ENCODE peak calls at places on chromosomes 4 and X, in seven cellular contexts. A is EL; F is posterior cingulate gyrus; S is HS-5; M is D341Med; J is left ventricle myocardium superior; K is stimulated activated CD4-positive, alpha-beta T cell treated with anti-CD3 and anti-CD28 coated beads, Interleukin-2, amount 100 ng/mL, for 48 hours. Y is an unnamed sample.

GRCh38 chr4:61086357-61086756 is 113.8 kb upstream of the ADGRL3 start:
- DNase-seq in A (no peak), F (no peak), S (no peak), M (no peak), J (no peak), K (no peak), Y (no peak)

GRCh38 chr4:154490589-154491340 is 834 bp downstream of the DCHS2 start:
- DNase-seq in A (no peak), F (no peak), S (no peak), M (peak), J (no peak), K (no peak), Y (no peak)

GRCh38 chr4:41692717-41693345 is 55.7 kb downstream of the PHOX2B start:
- DNase-seq in A (peak), F (peak), S (no peak), M (peak), J (peak), K (peak), Y (peak)

GRCh38 chrX:77788050-77788449 is 2.0 kb upstream of the ATRX start:
- DNase-seq in A (peak), F (no peak), S (no peak), M (no peak), J (no peak), K (no peak), Y (peak)

GRCh38 chrX:74383611-74384010 is 37.7 kb upstream of the SLC16A2 start:
- DNase-seq in A (peak), F (no peak), S (peak), M (peak), J (no peak), K (no peak), Y (peak)

GRCh38 chr4:4994312-4995097 is 24.8 kb downstream of the CYTL1 start:
- DNase-seq in A (no peak), F (no peak), S (no peak), M (no peak), J (no peak), K (no peak), Y (no peak)

GRCh38 chr4:138868562-138868961 is 147.0 kb upstream of the NOCT start:
- DNase-seq in A (peak), F (no peak), S (no peak), M (no peak), J (no peak), K (no peak), Y (no peak)

GRCh38 chr4:168765726-168766125 is 244.3 kb downstream of the CBR4 start:
- DNase-seq in A (peak), F (no peak), S (no peak), M (no peak), J (peak), K (no peak), Y (peak)

GRCh38 chr4:140243345-140243753 is 89.4 kb upstream of the MAML3 start:
- DNase-seq in A (no peak), F (no peak), S (no peak), M (no peak), J (peak), K (no peak), Y (no peak)

GRCh38 chr4:168784786-168785461 is 225.1 kb downstream of the CBR4 start:
- DNase-seq in A (no peak), F (no peak), S (no peak), M (no peak), J (no peak), K (no peak), Y (no peak)

GRCh38 chr4:109072595-109072994 is 229.9 kb downstream of the COL25A1 start:
- DNase-seq in A (peak), F (no peak), S (peak), M (no peak), J (no peak), K (no peak), Y (peak)